ENCODE peak calls at places on chromosomes 6 and 20, in six cellular contexts. One of them, this sample, is unnamed.

GRCh38 chr6:27250955-27251671 is 3.6 kb downstream of the PRSS16 start:
- DNase-seq in GM12878: peak; percentile 40
- DNase-seq in HepG2: no peak
- DNase-seq in K562: peak; percentile 95
- DNase-seq in HCT116: peak; percentile 77
- DNase-seq in H1: peak; percentile 96
- DNase-seq in this sample: peak; percentile 91

GRCh38 chr6:158233214-158233795 is 65.2 kb downstream of the GTF2H5 start:
- DNase-seq in HepG2: peak; percentile 49
- DNase-seq in H1: no peak
- DNase-seq in HCT116: no peak
- DNase-seq in K562: no peak
- DNase-seq in GM12878: no peak
- DNase-seq in this sample: peak; percentile 31

GRCh38 chr6:110517601-110518280 is 41.3 kb upstream of the SLC22A16 start:
- DNase-seq in H1: no peak
- DNase-seq in HepG2: peak; percentile 23
- DNase-seq in HCT116: no peak
- DNase-seq in GM12878: no peak
- DNase-seq in K562: no peak
- DNase-seq in this sample: no peak

GRCh38 chr20:52060794-52061714 is 130.5 kb downstream of the ZFP64 start:
- DNase-seq in HCT116: peak; percentile 12
- DNase-seq in K562: no peak
- DNase-seq in GM12878: no peak
- DNase-seq in H1: no peak
- DNase-seq in HepG2: peak; percentile 71
- DNase-seq in this sample: peak; percentile 79

GRCh38 chr6:18510644-18511033 is 123.5 kb downstream of the RNF144B start:
- DNase-seq in H1: no peak
- DNase-seq in K562: no peak
- DNase-seq in HepG2: no peak
- DNase-seq in GM12878: no peak
- DNase-seq in HCT116: no peak
- DNase-seq in this sample: no peak

GRCh38 chr20:45969712-45970634 is 2.0 kb downstream of the ZNF335 start:
- DNase-seq in HepG2: peak; percentile 86
- DNase-seq in K562: no peak
- DNase-seq in H1: no peak
- DNase-seq in GM12878: no peak
- DNase-seq in HCT116: peak; percentile 66
- DNase-seq in this sample: peak; percentile 84

GRCh38 chr6:107244082-107244741 is 128.9 kb upstream of the BEND3 start:
- DNase-seq in K562: no peak
- DNase-seq in H1: no peak
- DNase-seq in HCT116: no peak
- DNase-seq in HepG2: no peak
- DNase-seq in GM12878: no peak
- DNase-seq in this sample: no peak

GRCh38 chr20:38181207-38181693 is 16.2 kb upstream of the TGM2 start:
- DNase-seq in H1: no peak
- DNase-seq in HCT116: no peak
- DNase-seq in K562: no peak
- DNase-seq in GM12878: peak; percentile 62
- DNase-seq in HepG2: no peak
- DNase-seq in this sample: no peak

GRCh38 chr6:8174571-8174970 is 72.2 kb upstream of the EEF1E1 start:
- DNase-seq in GM12878: no peak
- DNase-seq in HepG2: no peak
- DNase-seq in HCT116: no peak
- DNase-seq in K562: no peak
- DNase-seq in H1: no peak
- DNase-seq in this sample: no peak

GRCh38 chr20:32439132-32439829 is 81.2 kb downstream of the ASXL1 start:
- DNase-seq in H1: no peak
- DNase-seq in HepG2: no peak
- DNase-seq in HCT116: no peak
- DNase-seq in K562: no peak
- DNase-seq in GM12878: no peak
- DNase-seq in this sample: no peak

GRCh38 chr6:122438975-122439374 is 32.6 kb downstream of the SERINC1 start:
- DNase-seq in H1: no peak
- DNase-seq in GM12878: no peak
- DNase-seq in K562: no peak
- DNase-seq in HepG2: no peak
- DNase-seq in HCT116: no peak
- DNase-seq in this sample: no peak

GRCh38 chr6:41132254-41132653 is 21.9 kb downstream of the TREML1 start:
- DNase-seq in HCT116: no peak
- DNase-seq in GM12878: no peak
- DNase-seq in K562: no peak
- DNase-seq in HepG2: no peak
- DNase-seq in H1: no peak
- DNase-seq in this sample: no peak

GRCh38 chr6:4486543-4487319 is 289.5 kb upstream of the CDYL start:
- DNase-seq in HCT116: no peak
- DNase-seq in HepG2: no peak
- DNase-seq in H1: no peak
- DNase-seq in K562: no peak
- DNase-seq in GM12878: no peak
- DNase-seq in this sample: no peak

GRCh38 chr6:44662461-44663121 is 275.1 kb downstream of the CDC5L start:
- DNase-seq in K562: no peak
- DNase-seq in H1: peak; percentile 64
- DNase-seq in HCT116: no peak
- DNase-seq in HepG2: peak; percentile 15
- DNase-seq in GM12878: no peak
- DNase-seq in this sample: peak; percentile 42

GRCh38 chr20:62980380-62980960 is 26.3 kb downstream of the BHLHE23 start:
- DNase-seq in HCT116: no peak
- DNase-seq in H1: no peak
- DNase-seq in K562: no peak
- DNase-seq in GM12878: no peak
- DNase-seq in HepG2: no peak
- DNase-seq in this sample: no peak

GRCh38 chr6:20444786-20445271 is 43.1 kb downstream of the E2F3 start:
- DNase-seq in HepG2: no peak
- DNase-seq in K562: peak; percentile 61
- DNase-seq in HCT116: no peak
- DNase-seq in GM12878: no peak
- DNase-seq in H1: no peak
- DNase-seq in this sample: no peak

GRCh38 chr6:15674690-15675386 is 12.0 kb upstream of the DTNBP1 start:
- DNase-seq in GM12878: no peak
- DNase-seq in HepG2: no peak
- DNase-seq in H1: no peak
- DNase-seq in K562: no peak
- DNase-seq in HCT116: no peak
- DNase-seq in this sample: no peak

GRCh38 chr20:62735331-62735821 is 26.7 kb downstream of the NTSR1 start:
- DNase-seq in GM12878: no peak
- DNase-seq in H1: no peak
- DNase-seq in HepG2: no peak
- DNase-seq in HCT116: peak; percentile 89
- DNase-seq in K562: peak; percentile 50
- DNase-seq in this sample: no peak

GRCh38 chr6:17454316-17455005 is 61.1 kb downstream of the CAP2 start:
- DNase-seq in K562: no peak
- DNase-seq in HCT116: no peak
- DNase-seq in H1: no peak
- DNase-seq in HepG2: no peak
- DNase-seq in GM12878: no peak
- DNase-seq in this sample: no peak

GRCh38 chr6:14889172-14889571 is 356.7 kb upstream of the JARID2 start:
- DNase-seq in HepG2: no peak
- DNase-seq in K562: no peak
- DNase-seq in H1: no peak
- DNase-seq in GM12878: no peak
- DNase-seq in HCT116: no peak
- DNase-seq in this sample: no peak

GRCh38 chr6:8219352-8219943 is 117.1 kb upstream of the EEF1E1 start:
- DNase-seq in HepG2: peak; percentile 53
- DNase-seq in HCT116: peak; percentile 23
- DNase-seq in H1: peak; percentile 59
- DNase-seq in K562: peak; percentile 62
- DNase-seq in GM12878: no peak
- DNase-seq in this sample: peak; percentile 23

GRCh38 chr6:35297541-35298481 is at the start of gene DEF6:
- DNase-seq in HepG2: peak; percentile 88
- DNase-seq in H1: peak; percentile 85
- DNase-seq in HCT116: peak; percentile 81
- DNase-seq in K562: peak; percentile 94
- DNase-seq in GM12878: peak; percentile 72
- DNase-seq in this sample: peak; percentile 94

GRCh38 chr20:42179768-42180167 is 561.6 kb upstream of the CHD6 start:
- DNase-seq in HCT116: no peak
- DNase-seq in HepG2: no peak
- DNase-seq in K562: no peak
- DNase-seq in GM12878: no peak
- DNase-seq in H1: peak; percentile 56
- DNase-seq in this sample: peak; percentile 59

GRCh38 chr20:4607287-4607713 is 114.4 kb upstream of the PRND start:
- DNase-seq in H1: peak; percentile 69
- DNase-seq in HCT116: peak; percentile 51
- DNase-seq in HepG2: peak; percentile 78
- DNase-seq in GM12878: peak; percentile 37
- DNase-seq in K562: peak; percentile 65
- DNase-seq in this sample: peak; percentile 71

GRCh38 chr6:56450882-56451739 is 191.6 kb downstream of the DST start:
- DNase-seq in HepG2: peak; percentile 55
- DNase-seq in H1: no peak
- DNase-seq in HCT116: no peak
- DNase-seq in K562: no peak
- DNase-seq in GM12878: no peak
- DNase-seq in this sample: peak; percentile 15

GRCh38 chr6:136611133-136611532 is 60.9 kb upstream of the MAP7 start:
- DNase-seq in HepG2: no peak
- DNase-seq in K562: no peak
- DNase-seq in H1: no peak
- DNase-seq in HCT116: peak; percentile 29
- DNase-seq in GM12878: no peak
- DNase-seq in this sample: no peak

DNA sequence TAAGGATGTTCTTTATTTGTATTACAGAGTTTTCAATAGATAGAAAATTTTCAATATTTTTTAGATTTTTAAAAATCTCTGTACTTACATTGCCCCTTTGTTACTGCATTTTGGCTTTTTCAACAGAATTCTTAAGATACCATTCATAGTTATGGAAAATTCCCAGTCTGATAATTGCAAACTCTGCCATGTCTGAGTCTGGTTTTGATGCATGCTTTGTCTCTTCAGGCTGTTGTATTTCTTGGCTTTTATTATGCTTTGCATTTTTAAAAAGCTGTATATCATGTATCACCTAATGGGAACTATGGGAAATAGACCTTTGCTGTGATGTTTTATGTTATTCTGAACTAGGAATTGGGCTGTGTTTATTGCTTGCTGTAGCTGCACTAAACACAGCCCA is 898.9 kb upstream of the ADGRB3 start:
- DNase-seq in GM12878: no peak
- DNase-seq in K562: no peak
- DNase-seq in HepG2: no peak
- DNase-seq in H1: no peak
- DNase-seq in HCT116: no peak
- DNase-seq in this sample: no peak
- TF ChIP-seq JUND in GM12878: no peak
- TF ChIP-seq JUND in K562: no peak
- TF ChIP-seq JUND in HepG2: no peak
- TF ChIP-seq JUND in H1: no peak
- TF ChIP-seq JUND in HCT116: no peak
- TF ChIP-seq JUND in this sample: no peak

GRCh38 chr6:25005010-25005409 is 69.2 kb upstream of the RIPOR2 start:
- DNase-seq in GM12878: no peak
- DNase-seq in HepG2: no peak
- DNase-seq in K562: no peak
- DNase-seq in H1: no peak
- DNase-seq in HCT116: no peak
- DNase-seq in this sample: no peak
- TF ChIP-seq JUND in GM12878: no peak
- TF ChIP-seq JUND in HepG2: no peak
- TF ChIP-seq JUND in K562: no peak
- TF ChIP-seq JUND in H1: no peak
- TF ChIP-seq JUND in HCT116: no peak
- TF ChIP-seq JUND in this sample: no peak

DNA sequence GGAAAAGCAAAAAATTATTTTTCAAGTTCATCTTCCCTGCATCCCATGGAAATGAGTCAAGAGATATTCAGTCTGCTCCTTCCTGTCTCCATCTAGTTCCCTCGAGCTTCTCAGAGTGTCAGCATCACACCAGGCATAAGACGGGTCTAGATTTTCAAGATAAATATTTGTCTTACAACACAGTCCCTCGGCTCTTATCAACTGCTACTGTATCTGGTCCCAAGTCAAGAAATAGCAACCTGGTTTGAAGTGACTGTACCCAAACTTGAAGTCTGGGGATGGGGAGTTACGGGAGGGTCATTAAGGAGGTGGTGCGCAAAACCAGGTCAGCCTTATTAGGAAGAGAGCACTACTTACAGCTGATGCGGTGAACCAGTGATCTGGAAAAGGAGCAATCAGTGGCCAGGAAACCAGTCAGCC is 29.8 kb downstream of the ZMYND8 start:
- DNase-seq in K562: no peak
- DNase-seq in H1: no peak
- DNase-seq in HepG2: no peak
- DNase-seq in GM12878: no peak
- DNase-seq in HCT116: no peak
- DNase-seq in this sample: no peak
- TF ChIP-seq JUND in K562: no peak
- TF ChIP-seq JUND in H1: no peak
- TF ChIP-seq JUND in HepG2: no peak
- TF ChIP-seq JUND in GM12878: no peak
- TF ChIP-seq JUND in HCT116: no peak
- TF ChIP-seq JUND in this sample: no peak

GRCh38 chr20:6122111-6122872 is 538 bp downstream of the FERMT1 start:
- DNase-seq in GM12878: no peak
- DNase-seq in H1: peak; percentile 52
- DNase-seq in HepG2: peak; percentile 32
- DNase-seq in HCT116: no peak
- DNase-seq in K562: no peak
- DNase-seq in this sample: peak; percentile 67
- TF ChIP-seq JUND in GM12878: no peak
- TF ChIP-seq JUND in H1: no peak
- TF ChIP-seq JUND in HepG2: no peak
- TF ChIP-seq JUND in HCT116: no peak
- TF ChIP-seq JUND in K562: no peak
- TF ChIP-seq JUND in this sample: no peak

GRCh38 chr6:120764312-120764711 is 570.0 kb downstream of the TBC1D32 start:
- DNase-seq in HepG2: no peak
- DNase-seq in HCT116: no peak
- DNase-seq in GM12878: no peak
- DNase-seq in H1: no peak
- DNase-seq in K562: no peak
- DNase-seq in this sample: peak; percentile 33
- TF ChIP-seq JUND in HepG2: no peak
- TF ChIP-seq JUND in HCT116: no peak
- TF ChIP-seq JUND in GM12878: no peak
- TF ChIP-seq JUND in H1: no peak
- TF ChIP-seq JUND in K562: no peak
- TF ChIP-seq JUND in this sample: no peak

This sample was measured in T47D.